ENCODE peak calls at places on chromosomes 13 and 19, in seven cellular contexts. One of them, this sample, is unnamed.
A peak's percentile ranks its signal among the peaks of the same experiment; 100 is the strongest.

GRCh38 chr19:12873891-12874745 is 7.1 kb downstream of the DNASE2 start:
- DNase-seq in stimulated activated CD4-positive, alpha-beta T cell treated with anti-CD3 and anti-CD28 coated beads, Interleukin-1b, Interleukin-23, amount 100 ng/mL, for 24 hours: no peak
- DNase-seq in sciatic nerve: no peak
- DNase-seq in HS-5: no peak
- DNase-seq in T follicular helper cell: no peak
- DNase-seq in endothelial cell: no peak
- DNase-seq in astrocyte of the cerebellum: no peak
- DNase-seq in this sample: no peak

GRCh38 chr19:51394045-51394836 is 3.9 kb upstream of the C19orf84 start:
- DNase-seq in stimulated activated CD4-positive, alpha-beta T cell treated with anti-CD3 and anti-CD28 coated beads, Interleukin-1b, Interleukin-23, amount 100 ng/mL, for 24 hours: peak; percentile 65
- DNase-seq in sciatic nerve: peak; percentile 93
- DNase-seq in HS-5: peak; percentile 99
- DNase-seq in T follicular helper cell: peak; percentile 77
- DNase-seq in endothelial cell: peak; percentile 77
- DNase-seq in astrocyte of the cerebellum: peak; percentile 98
- DNase-seq in this sample: peak; percentile 86

GRCh38 chr13:80447747-80448146 is 106.8 kb upstream of the SPRY2 start:
- DNase-seq in stimulated activated CD4-positive, alpha-beta T cell treated with anti-CD3 and anti-CD28 coated beads, Interleukin-1b, Interleukin-23, amount 100 ng/mL, for 24 hours: no peak
- DNase-seq in sciatic nerve: no peak
- DNase-seq in HS-5: no peak
- DNase-seq in T follicular helper cell: no peak
- DNase-seq in endothelial cell: no peak
- DNase-seq in astrocyte of the cerebellum: no peak
- DNase-seq in this sample: no peak

GRCh38 chr19:2123682-2124387 is 27.1 kb downstream of the IZUMO4 start:
- DNase-seq in stimulated activated CD4-positive, alpha-beta T cell treated with anti-CD3 and anti-CD28 coated beads, Interleukin-1b, Interleukin-23, amount 100 ng/mL, for 24 hours: no peak
- DNase-seq in sciatic nerve: no peak
- DNase-seq in HS-5: no peak
- DNase-seq in T follicular helper cell: no peak
- DNase-seq in endothelial cell: peak; percentile 41
- DNase-seq in astrocyte of the cerebellum: no peak
- DNase-seq in this sample: no peak

GRCh38 chr19:41753936-41754529 is 1.3 kb upstream of the CEACAM6 start:
- DNase-seq in stimulated activated CD4-positive, alpha-beta T cell treated with anti-CD3 and anti-CD28 coated beads, Interleukin-1b, Interleukin-23, amount 100 ng/mL, for 24 hours: peak; percentile 54
- DNase-seq in sciatic nerve: no peak
- DNase-seq in HS-5: no peak
- DNase-seq in T follicular helper cell: peak; percentile 55
- DNase-seq in endothelial cell: peak; percentile 64
- DNase-seq in astrocyte of the cerebellum: no peak
- DNase-seq in this sample: no peak

GRCh38 chr19:36775768-36776167 is 3.2 kb upstream of the ZNF850 start:
- DNase-seq in stimulated activated CD4-positive, alpha-beta T cell treated with anti-CD3 and anti-CD28 coated beads, Interleukin-1b, Interleukin-23, amount 100 ng/mL, for 24 hours: no peak
- DNase-seq in sciatic nerve: no peak
- DNase-seq in HS-5: no peak
- DNase-seq in T follicular helper cell: no peak
- DNase-seq in endothelial cell: no peak
- DNase-seq in astrocyte of the cerebellum: no peak
- DNase-seq in this sample: no peak

GRCh38 chr13:18993884-18994660 is 187.6 kb downstream of the TUBA3C start:
- DNase-seq in stimulated activated CD4-positive, alpha-beta T cell treated with anti-CD3 and anti-CD28 coated beads, Interleukin-1b, Interleukin-23, amount 100 ng/mL, for 24 hours: no peak
- DNase-seq in sciatic nerve: no peak
- DNase-seq in HS-5: no peak
- DNase-seq in T follicular helper cell: no peak
- DNase-seq in endothelial cell: no peak
- DNase-seq in astrocyte of the cerebellum: no peak
- DNase-seq in this sample: no peak

GRCh38 chr13:49219647-49220034 is 497 bp upstream of the MLNR start:
- DNase-seq in stimulated activated CD4-positive, alpha-beta T cell treated with anti-CD3 and anti-CD28 coated beads, Interleukin-1b, Interleukin-23, amount 100 ng/mL, for 24 hours: no peak
- DNase-seq in sciatic nerve: no peak
- DNase-seq in HS-5: no peak
- DNase-seq in T follicular helper cell: no peak
- DNase-seq in endothelial cell: no peak
- DNase-seq in astrocyte of the cerebellum: no peak
- DNase-seq in this sample: no peak

GRCh38 chr13:48818495-48818961 is 157.2 kb upstream of the FNDC3A start:
- DNase-seq in stimulated activated CD4-positive, alpha-beta T cell treated with anti-CD3 and anti-CD28 coated beads, Interleukin-1b, Interleukin-23, amount 100 ng/mL, for 24 hours: no peak
- DNase-seq in sciatic nerve: no peak
- DNase-seq in HS-5: peak; percentile 71
- DNase-seq in T follicular helper cell: no peak
- DNase-seq in endothelial cell: no peak
- DNase-seq in astrocyte of the cerebellum: peak; percentile 92
- DNase-seq in this sample: peak; percentile 38

GRCh38 chr13:94849254-94849653 is 136.9 kb upstream of the SOX21 start:
- DNase-seq in stimulated activated CD4-positive, alpha-beta T cell treated with anti-CD3 and anti-CD28 coated beads, Interleukin-1b, Interleukin-23, amount 100 ng/mL, for 24 hours: no peak
- DNase-seq in sciatic nerve: no peak
- DNase-seq in HS-5: no peak
- DNase-seq in T follicular helper cell: no peak
- DNase-seq in endothelial cell: no peak
- DNase-seq in astrocyte of the cerebellum: no peak
- DNase-seq in this sample: no peak

GRCh38 chr13:84470528-84470927 is 588.3 kb upstream of the SLITRK1 start:
- DNase-seq in stimulated activated CD4-positive, alpha-beta T cell treated with anti-CD3 and anti-CD28 coated beads, Interleukin-1b, Interleukin-23, amount 100 ng/mL, for 24 hours: no peak
- DNase-seq in sciatic nerve: no peak
- DNase-seq in HS-5: no peak
- DNase-seq in T follicular helper cell: no peak
- DNase-seq in endothelial cell: no peak
- DNase-seq in astrocyte of the cerebellum: no peak
- DNase-seq in this sample: no peak

GRCh38 chr19:58229255-58229639 is 533 bp downstream of the ZNF544 start:
- DNase-seq in stimulated activated CD4-positive, alpha-beta T cell treated with anti-CD3 and anti-CD28 coated beads, Interleukin-1b, Interleukin-23, amount 100 ng/mL, for 24 hours: no peak
- DNase-seq in sciatic nerve: no peak
- DNase-seq in HS-5: no peak
- DNase-seq in T follicular helper cell: no peak
- DNase-seq in endothelial cell: peak; percentile 26
- DNase-seq in astrocyte of the cerebellum: no peak
- DNase-seq in this sample: no peak

GRCh38 chr19:33778089-33778791 is 18.4 kb upstream of the KCTD15 start:
- DNase-seq in stimulated activated CD4-positive, alpha-beta T cell treated with anti-CD3 and anti-CD28 coated beads, Interleukin-1b, Interleukin-23, amount 100 ng/mL, for 24 hours: peak; percentile 90
- DNase-seq in sciatic nerve: peak; percentile 91
- DNase-seq in HS-5: no peak
- DNase-seq in T follicular helper cell: peak; percentile 76
- DNase-seq in endothelial cell: peak; percentile 95
- DNase-seq in astrocyte of the cerebellum: no peak
- DNase-seq in this sample: peak; percentile 67

GRCh38 chr13:96730676-96731075 is 263.6 kb downstream of the OXGR1 start:
- DNase-seq in stimulated activated CD4-positive, alpha-beta T cell treated with anti-CD3 and anti-CD28 coated beads, Interleukin-1b, Interleukin-23, amount 100 ng/mL, for 24 hours: no peak
- DNase-seq in sciatic nerve: no peak
- DNase-seq in HS-5: no peak
- DNase-seq in T follicular helper cell: no peak
- DNase-seq in endothelial cell: no peak
- DNase-seq in astrocyte of the cerebellum: no peak
- DNase-seq in this sample: no peak